ENCODE peak calls at places on chromosomes 7 and 10, in nine cellular contexts. Z, M, Y, S, N, Q, C, E and D are unnamed samples.

GRCh38 chr10:60237977-60238376 is 151.7 kb downstream of the ANK3 start:
- DNase-seq in Z (no peak), M (no peak), Y (no peak), S (no peak), N (no peak), Q (no peak), C (no peak), E (no peak), D (peak)

GRCh38 chr10:76461024-76461423 is 1029.6 kb downstream of the LRMDA start:
- DNase-seq in Z (no peak), M (no peak), Y (no peak), S (no peak), N (no peak), Q (no peak), C (no peak), E (no peak), D (no peak)

GRCh38 chr10:98107644-98108430 is 26.6 kb upstream of the R3HCC1L start:
- DNase-seq in Z (no peak), M (no peak), Y (no peak), S (no peak), N (no peak), Q (no peak), C (peak), E (no peak), D (no peak)

GRCh38 chr7:142874837-142875236 is 10.7 kb downstream of the TRPV6 start:
- DNase-seq in Z (no peak), M (no peak), Y (no peak), S (no peak), N (no peak), Q (no peak), C (no peak), E (no peak), D (no peak)

GRCh38 chr10:86744067-86744725 is 12.2 kb upstream of the BMPR1A start:
- DNase-seq in Z (no peak), M (no peak), Y (no peak), S (no peak), N (no peak), Q (no peak), C (no peak), E (no peak), D (no peak)

GRCh38 chr10:29389935-29390334 is 101.1 kb downstream of the LYZL1 start:
- DNase-seq in Z (no peak), M (no peak), Y (no peak), S (no peak), N (no peak), Q (no peak), C (no peak), E (no peak), D (no peak)

GRCh38 chr10:5854178-5854570 is 35.5 kb downstream of the ANKRD16 start:
- DNase-seq in Z (no peak), M (no peak), Y (no peak), S (no peak), N (no peak), Q (no peak), C (no peak), E (no peak), D (no peak)

GRCh38 chr7:16062269-16062668 is 359.1 kb downstream of the CRPPA start:
- DNase-seq in Z (no peak), M (no peak), Y (no peak), S (no peak), N (no peak), Q (no peak), C (no peak), E (peak), D (peak)

GRCh38 chr10:121235692-121236091 is 362.6 kb downstream of the FGFR2 start:
- DNase-seq in Z (no peak), M (no peak), Y (no peak), S (no peak), N (no peak), Q (no peak), C (no peak), E (no peak), D (no peak)

GRCh38 chr10:17671307-17671706 is 27.4 kb downstream of the STAM start:
- DNase-seq in Z (no peak), M (no peak), Y (no peak), S (no peak), N (no peak), Q (no peak), C (no peak), E (no peak), D (no peak)

GRCh38 chr7:132218876-132219275 is 357.4 kb downstream of the PLXNA4 start:
- DNase-seq in Z (no peak), M (no peak), Y (no peak), S (peak), N (no peak), Q (no peak), C (no peak), E (no peak), D (no peak)

GRCh38 chr7:52254396-52255025 is 780.9 kb upstream of the POM121L12 start:
- DNase-seq in Z (no peak), M (no peak), Y (no peak), S (no peak), N (no peak), Q (no peak), C (no peak), E (no peak), D (no peak)

GRCh38 chr10:123380491-123381085 is 226.4 kb downstream of the BUB3 start:
- DNase-seq in Z (no peak), M (peak), Y (no peak), S (no peak), N (no peak), Q (no peak), C (no peak), E (peak), D (peak)

GRCh38 chr7:30859940-30860623 is 51.6 kb upstream of the AQP1 start:
- DNase-seq in Z (no peak), M (no peak), Y (no peak), S (no peak), N (no peak), Q (no peak), C (no peak), E (peak), D (no peak)

GRCh38 chr7:15607541-15608210 is 45.9 kb upstream of the AGMO start:
- DNase-seq in Z (no peak), M (no peak), Y (no peak), S (no peak), N (no peak), Q (no peak), C (no peak), E (no peak), D (peak)

GRCh38 chr10:47205199-47205598 is 94.8 kb upstream of the GDF10 start:
- DNase-seq in Z (no peak), M (no peak), Y (no peak), S (no peak), N (no peak), Q (no peak), C (no peak), E (no peak), D (no peak)

GRCh38 chr7:920351-921070 is 34.0 kb downstream of the ADAP1 start:
- DNase-seq in Z (no peak), M (no peak), Y (peak), S (no peak), N (peak), Q (no peak), C (peak), E (no peak), D (no peak)

GRCh38 chr10:119495061-119495505 is 47.4 kb downstream of the RGS10 start:
- DNase-seq in Z (no peak), M (no peak), Y (no peak), S (no peak), N (no peak), Q (no peak), C (no peak), E (no peak), D (no peak)

GRCh38 chr7:154965014-154965413 is 37.9 kb downstream of the PAXIP1 start:
- DNase-seq in Z (no peak), M (no peak), Y (no peak), S (no peak), N (no peak), Q (no peak), C (no peak), E (no peak), D (no peak)

GRCh38 chr7:124276005-124276606 is 243.2 kb upstream of the TMEM229A start:
- DNase-seq in Z (no peak), M (peak), Y (no peak), S (peak), N (peak), Q (no peak), C (peak), E (peak), D (no peak)

GRCh38 chr7:113636727-113637421 is 281.9 kb downstream of the PPP1R3A start:
- DNase-seq in Z (no peak), M (no peak), Y (no peak), S (no peak), N (no peak), Q (no peak), C (no peak), E (no peak), D (no peak)

GRCh38 chr10:84946984-84947383 is 618.6 kb downstream of the CCSER2 start:
- DNase-seq in Z (no peak), M (no peak), Y (no peak), S (peak), N (no peak), Q (no peak), C (no peak), E (no peak), D (no peak)

GRCh38 chr7:142352543-142352942 is 94.7 kb upstream of the PRSS58 start:
- DNase-seq in Z (no peak), M (no peak), Y (no peak), S (no peak), N (no peak), Q (no peak), C (no peak), E (no peak), D (no peak)

GRCh38 chr7:68770649-68771048 is 827.6 kb upstream of the AUTS2 start:
- DNase-seq in Z (no peak), M (peak), Y (no peak), S (peak), N (peak), Q (no peak), C (no peak), E (no peak), D (peak)

GRCh38 chr10:124998624-124999291 is 56.8 kb downstream of the ZRANB1 start:
- DNase-seq in Z (no peak), M (no peak), Y (peak), S (no peak), N (no peak), Q (no peak), C (peak), E (no peak), D (no peak)

GRCh38 chr10:10499839-10500238 is 517.8 kb upstream of the CELF2 start:
- DNase-seq in Z (no peak), M (no peak), Y (no peak), S (no peak), N (no peak), Q (no peak), C (no peak), E (no peak), D (peak)

GRCh38 chr10:117074621-117075020 is 63.4 kb downstream of the VAX1 start:
- DNase-seq in Z (no peak), M (peak), Y (no peak), S (no peak), N (no peak), Q (no peak), C (no peak), E (no peak), D (no peak)

GRCh38 chr7:13036256-13036765 is 348.9 kb downstream of the ARL4A start:
- DNase-seq in Z (no peak), M (no peak), Y (no peak), S (no peak), N (no peak), Q (no peak), C (no peak), E (no peak), D (no peak)

GRCh38 chr10:86684305-86684704 is 16.0 kb downstream of the LDB3 start:
- DNase-seq in Z (no peak), M (peak), Y (no peak), S (no peak), N (peak), Q (no peak), C (peak), E (no peak), D (peak)

GRCh38 chr7:53350241-53350640 is 314.8 kb downstream of the POM121L12 start:
- DNase-seq in Z (no peak), M (peak), Y (peak), S (no peak), N (peak), Q (no peak), C (peak), E (peak), D (no peak)

GRCh38 chr7:129208667-129209066 is 16.2 kb upstream of the AHCYL2 start:
- DNase-seq in Z (no peak), M (no peak), Y (no peak), S (no peak), N (no peak), Q (no peak), C (no peak), E (no peak), D (no peak)

GRCh38 chr7:154795014-154795413 is 207.9 kb downstream of the PAXIP1 start:
- DNase-seq in Z (no peak), M (no peak), Y (no peak), S (no peak), N (no peak), Q (no peak), C (no peak), E (no peak), D (no peak)

GRCh38 chr7:142714375-142714774 is 34.9 kb upstream of the PRSS1 start:
- DNase-seq in Z (no peak), M (no peak), Y (no peak), S (no peak), N (no peak), Q (no peak), C (no peak), E (no peak), D (no peak)

GRCh38 chr7:117041007-117041406 is 87.7 kb downstream of the ST7 start:
- DNase-seq in Z (no peak), M (no peak), Y (no peak), S (no peak), N (no peak), Q (no peak), C (no peak), E (no peak), D (peak)